ENCODE peak calls at places on chromosomes 2 and 18, in nine cellular contexts. G, F, X, V, M, Y, O, N and C are unnamed samples.

GRCh38 chr18:58615150-58616132 is 13.4 kb downstream of the ALPK2 start:
- DNase-seq in G (no peak), X (no peak), V (peak; percentile 54), F (peak; percentile 41), Y (no peak), O (no peak), N (no peak), M (peak; percentile 59), C (no peak)

GRCh38 chr2:28052691-28053090 is 162.2 kb downstream of the BABAM2 start:
- DNase-seq in Y (no peak), G (no peak), M (no peak), X (no peak), F (peak; percentile 59), V (no peak), N (no peak), O (no peak), C (peak; percentile 76)

GRCh38 chr18:8773980-8774379 is 68.6 kb downstream of the MTCL1 start:
- DNase-seq in O (no peak), N (no peak), V (no peak), G (no peak), X (no peak), M (no peak), Y (no peak), F (peak; percentile 55), C (peak; percentile 53)

GRCh38 chr2:44789971-44790721 is 151.4 kb upstream of the SIX3 start:
- DNase-seq in M (no peak), X (no peak), V (no peak), F (no peak), Y (no peak), N (no peak), O (no peak), G (no peak), C (no peak)

GRCh38 chr18:43596106-43596712 is 318.9 kb upstream of the SYT4 start:
- DNase-seq in M (no peak), X (no peak), Y (no peak), V (no peak), N (no peak), G (peak; percentile 11), O (no peak), F (peak; percentile 45), C (peak; percentile 30)

GRCh38 chr2:207487650-207488315 is 42.0 kb upstream of the CREB1 start:
- DNase-seq in X (no peak), G (peak; percentile 83), V (no peak), M (no peak), F (peak; percentile 98), O (no peak), Y (no peak), N (peak; percentile 72), C (peak; percentile 94)

GRCh38 chr2:113858764-113859163 is 31.1 kb upstream of the ACTR3 start:
- DNase-seq in F (peak; percentile 97), O (no peak), M (no peak), V (no peak), G (peak; percentile 90), Y (no peak), N (peak; percentile 66), X (no peak), C (peak; percentile 94)

GRCh38 chr2:63613391-63613901 is 24.7 kb downstream of the MDH1 start:
- DNase-seq in F (peak; percentile 2), N (no peak), G (peak; percentile 45), Y (no peak), M (no peak), V (no peak), O (no peak), X (no peak), C (peak; percentile 45)

GRCh38 chr2:120606280-120606679 is 129.4 kb upstream of the GLI2 start:
- DNase-seq in O (no peak), Y (no peak), M (no peak), F (no peak), G (no peak), V (no peak), X (no peak), N (no peak), C (no peak)

GRCh38 chr2:70767094-70767698 is 804 bp downstream of the ADD2 start:
- DNase-seq in X (peak; percentile 47), F (no peak), G (peak; percentile 42), N (no peak), V (peak; percentile 11), Y (peak; percentile 53), M (peak; percentile 5), O (no peak), C (no peak)

GRCh38 chr2:219210572-219211362 is 4.2 kb downstream of the ZFAND2B start:
- DNase-seq in O (peak; percentile 60), G (no peak), M (no peak), F (no peak), X (no peak), N (no peak), Y (no peak), V (no peak), C (no peak)

GRCh38 chr2:197852127-197852526 is 47.7 kb downstream of the PLCL1 start:
- DNase-seq in V (no peak), N (no peak), M (no peak), F (no peak), X (no peak), O (no peak), Y (no peak), G (no peak), C (no peak)

GRCh38 chr18:62781893-62782292 is 66.6 kb downstream of the PHLPP1 start:
- DNase-seq in Y (no peak), F (peak; percentile 96), X (peak; percentile 10), N (peak; percentile 76), O (peak; percentile 69), M (no peak), V (no peak), G (peak; percentile 48), C (peak; percentile 98)

GRCh38 chr18:35875566-35875965 is 96.9 kb upstream of the RMP24 start:
- DNase-seq in G (no peak), Y (no peak), M (no peak), F (no peak), N (no peak), V (no peak), X (no peak), O (no peak), C (no peak)

GRCh38 chr2:101732199-101732598 is 34.7 kb downstream of the MAP4K4 start:
- DNase-seq in F (peak; percentile 40), Y (no peak), O (no peak), M (no peak), X (no peak), N (no peak), V (no peak), G (no peak), C (no peak)

GRCh38 chr2:221097568-221097915 is 474.6 kb downstream of the EPHA4 start:
- DNase-seq in X (no peak), G (peak; percentile 80), O (no peak), F (peak; percentile 94), Y (no peak), V (no peak), M (no peak), N (peak; percentile 48), C (peak; percentile 55)

GRCh38 chr2:109157563-109158105 is 28.6 kb downstream of the SH3RF3 start:
- DNase-seq in Y (no peak), O (no peak), F (no peak), V (no peak), G (no peak), X (no peak), M (no peak), N (no peak), C (no peak)

GRCh38 chr2:113225505-113226259 is 51.9 kb downstream of the PSD4 start:
- DNase-seq in O (peak; percentile 66), M (no peak), V (no peak), Y (no peak), F (peak; percentile 49), N (no peak), G (peak; percentile 71), X (peak; percentile 77), C (no peak)

GRCh38 chr2:78967294-78967693 is 58.2 kb upstream of the REG3G start:
- DNase-seq in M (no peak), Y (no peak), X (no peak), G (no peak), V (no peak), N (no peak), F (no peak), O (no peak), C (no peak)

GRCh38 chr2:28661589-28662001 is 90.0 kb upstream of the PPP1CB start:
- DNase-seq in M (no peak), V (no peak), O (peak; percentile 95), Y (no peak), N (no peak), G (peak; percentile 83), F (peak; percentile 74), X (peak; percentile 2), C (peak; percentile 78)

GRCh38 chr18:27839141-27839540 is 337.8 kb downstream of the CDH2 start:
- DNase-seq in V (no peak), M (no peak), G (peak; percentile 96), O (no peak), N (peak; percentile 27), F (peak; percentile 76), X (no peak), Y (no peak), C (peak; percentile 83)

GRCh38 chr2:221596192-221596591 is 24.1 kb upstream of the EPHA4 start:
- DNase-seq in M (no peak), O (no peak), X (no peak), G (peak; percentile 61), N (no peak), F (peak; percentile 92), V (no peak), Y (no peak), C (peak; percentile 57)

GRCh38 chr2:195486987-195487644 is 169.9 kb upstream of the SLC39A10 start:
- DNase-seq in X (no peak), M (no peak), Y (no peak), O (no peak), V (no peak), F (peak; percentile 68), N (peak; percentile 26), G (peak; percentile 83), C (peak; percentile 38)

GRCh38 chr2:39990335-39990734 is 211.3 kb upstream of the THUMPD2 start:
- DNase-seq in N (no peak), V (no peak), O (no peak), G (peak; percentile 55), X (no peak), F (peak; percentile 56), M (no peak), Y (no peak), C (peak; percentile 24)

GRCh38 chr2:129178356-129178755 is 801.1 kb upstream of the RAB6C start:
- DNase-seq in X (no peak), F (peak; percentile 59), G (no peak), V (no peak), M (no peak), N (no peak), O (no peak), Y (no peak), C (peak; percentile 21)